ENCODE peak calls at places on chromosomes 16 and 17, in six cellular contexts. Q is activated gamma-delta T cell treated with Interleukin-2 at 50 U/mL for 16 hours; E is CD4-positive, alpha-beta T cell; S is adipocyte; K is anterior cingulate cortex; R is T-helper 1 cell. A is an unnamed sample.

GRCh38 chr16:89057738-89058137 is 35.9 kb upstream of the ACSF3 start:
- DNase-seq in K (no peak), S (no peak), R (no peak), E (no peak), Q (no peak), A (no peak)

GRCh38 chr16:69526831-69527655 is 38.7 kb upstream of the NFAT5 start:
- DNase-seq in S (no peak), R (no peak), E (no peak), K (no peak), Q (no peak), A (no peak)

GRCh38 chr16:78235168-78235800 is 135.8 kb downstream of the WWOX start:
- DNase-seq in S (peak), E (peak), K (no peak), Q (peak), R (peak), A (peak)

GRCh38 chr16:86676216-86676800 is 98.0 kb downstream of the FOXL1 start:
- DNase-seq in K (no peak), R (no peak), S (peak), E (no peak), Q (no peak), A (no peak)

GRCh38 chr17:71084219-71084618 is 914.9 kb downstream of the KCNJ2 start:
- DNase-seq in Q (no peak), S (no peak), R (no peak), E (no peak), K (no peak), A (no peak)

GRCh38 chr17:28744104-28744801 is 442 bp downstream of the TRAF4 start:
- DNase-seq in K (no peak), E (peak), S (peak), R (peak), Q (peak), A (peak)

GRCh38 chr17:69423450-69423849 is 9.0 kb downstream of the MAP2K6 start:
- DNase-seq in Q (peak), K (no peak), E (peak), R (no peak), S (no peak), A (no peak)

GRCh38 chr16:79418588-79418987 is 181.9 kb downstream of the MAF start:
- DNase-seq in R (no peak), Q (no peak), E (no peak), S (no peak), K (no peak), A (no peak)

GRCh38 chr17:76382305-76382802 is 2.1 kb upstream of the SPHK1 start:
- DNase-seq in Q (no peak), E (no peak), S (peak), R (no peak), K (no peak), A (no peak)

GRCh38 chr17:77356690-77357201 is 216.0 kb downstream of the SEC14L1 start:
- DNase-seq in S (no peak), K (no peak), R (no peak), E (no peak), Q (peak), A (no peak)

GRCh38 chr17:81365601-81366585 is 29.4 kb upstream of the BAHCC1 start:
- DNase-seq in R (no peak), K (no peak), S (no peak), Q (peak), E (no peak), A (no peak)

GRCh38 chr16:1929105-1929504 is 10.9 kb upstream of the HS3ST6 start:
- DNase-seq in K (no peak), S (peak), R (no peak), Q (no peak), E (no peak), A (no peak)

GRCh38 chr17:34764716-34765115 is 185.3 kb downstream of the TMEM132E start:
- DNase-seq in S (no peak), R (no peak), E (no peak), K (no peak), Q (no peak), A (no peak)

GRCh38 chr16:29978564-29979270 is 5.0 kb downstream of the TAOK2 start:
- DNase-seq in K (no peak), E (no peak), R (no peak), Q (no peak), S (no peak), A (no peak)

GRCh38 chr17:30908717-30909420 is 2.8 kb upstream of the TEFM start:
- DNase-seq in E (no peak), S (no peak), R (no peak), K (no peak), Q (no peak), A (no peak)

GRCh38 chr16:23962001-23962400 is 126.2 kb downstream of the PRKCB start:
- DNase-seq in R (no peak), Q (no peak), K (no peak), S (no peak), E (no peak), A (no peak)

GRCh38 chr17:1629647-1630310 is 1.1 kb upstream of the SLC43A2 start:
- DNase-seq in Q (peak), R (peak), E (peak), K (no peak), S (peak), A (no peak)

GRCh38 chr17:76545918-76546555 is 6.2 kb downstream of the PRCD start:
- DNase-seq in Q (no peak), K (no peak), S (no peak), R (no peak), E (no peak), A (no peak)

GRCh38 chr17:2337811-2338657 is 733 bp downstream of the SGSM2 start:
- DNase-seq in K (no peak), S (peak), E (peak), R (peak), Q (peak), A (peak)

GRCh38 chr17:42779942-42780815 is at the start of gene WNK4:
- DNase-seq in R (no peak), E (no peak), S (peak), K (no peak), Q (no peak), A (no peak)

GRCh38 chr17:42179911-42180410 is 981 bp downstream of the KCNH4 start:
- DNase-seq in K (no peak), Q (no peak), R (peak), S (peak), E (no peak), A (peak)

GRCh38 chr16:19884611-19885455 is at the start of gene GPRC5B:
- DNase-seq in S (peak), E (peak), K (no peak), Q (peak), R (peak), A (peak)

GRCh38 chr16:27097671-27098275 is 31.0 kb downstream of the C16orf82 start:
- DNase-seq in Q (no peak), K (no peak), E (no peak), R (no peak), S (peak), A (no peak)

GRCh38 chr16:68100504-68100903 is 15.3 kb downstream of the NFATC3 start:
- DNase-seq in Q (no peak), K (no peak), R (no peak), E (no peak), S (no peak), A (no peak)

GRCh38 chr17:47850692-47851573 is at the start of gene SP6:
- DNase-seq in E (peak), Q (peak), R (peak), S (peak), K (no peak), A (peak)

GRCh38 chr16:23294260-23294659 is 7.8 kb upstream of the SCNN1B start:
- DNase-seq in R (no peak), K (no peak), Q (no peak), S (no peak), E (no peak), A (no peak)

GRCh38 chr17:50175035-50175788 is 9.4 kb downstream of the SGCA start:
- DNase-seq in E (no peak), R (no peak), K (no peak), Q (no peak), S (no peak), A (no peak)

GRCh38 chr17:33888455-33888854 is 366.6 kb upstream of the CCL2 start:
- DNase-seq in E (no peak), Q (no peak), K (no peak), R (no peak), S (no peak), A (no peak)

GRCh38 chr17:32780721-32781120 is 96.2 kb downstream of the MYO1D start:
- DNase-seq in S (no peak), E (no peak), Q (no peak), R (no peak), K (no peak), A (no peak)

GRCh38 chr16:85361441-85362118 is 249.3 kb upstream of the CIBAR2 start:
- DNase-seq in K (no peak), E (no peak), R (no peak), S (no peak), Q (no peak), A (no peak)

GRCh38 chr16:86479419-86479818 is 30.9 kb upstream of the FOXF1 start:
- DNase-seq in Q (no peak), K (no peak), S (peak), E (no peak), R (no peak), A (no peak)

GRCh38 chr17:83176956-83177583 is 97.7 kb downstream of the METRNL start:
- DNase-seq in E (no peak), Q (no peak), R (no peak), S (no peak), K (no peak), A (no peak)

GRCh38 chr16:69150146-69150865 is 17.9 kb downstream of the UTP4 start:
- DNase-seq in E (peak), S (peak), Q (peak), R (peak), K (peak), A (peak)

GRCh38 chr17:32930512-32930911 is 2.6 kb downstream of the TMEM98 start:
- DNase-seq in Q (no peak), R (no peak), S (no peak), E (no peak), K (no peak), A (no peak)

GRCh38 chr17:51164911-51165679 is 1.1 kb upstream of the NME2 start:
- DNase-seq in K (no peak), S (no peak), R (no peak), E (no peak), Q (no peak), A (no peak)

GRCh38 chr17:81391964-81392908 is 3.0 kb upstream of the BAHCC1 start:
- DNase-seq in R (no peak), E (no peak), Q (no peak), K (no peak), S (peak), A (no peak)

GRCh38 chr16:49003022-49003421 is 278.6 kb downstream of the CBLN1 start:
- DNase-seq in E (no peak), K (no peak), Q (no peak), R (no peak), S (no peak), A (no peak)

GRCh38 chr16:53282975-53283946 is 151.0 kb upstream of the RBL2 start:
- DNase-seq in E (no peak), S (peak), R (no peak), Q (no peak), K (no peak), A (peak)

GRCh38 chr17:37493249-37494027 is 3.7 kb downstream of the DUSP14 start:
- DNase-seq in Q (no peak), E (no peak), K (no peak), S (peak), R (no peak), A (no peak)